ENCODE peak calls at places on chromosomes 1 and 21, in seven cellular contexts. P, X, L, I, S, G and Z are unnamed samples.

GRCh38 chr1:18088077-18088594 is 19.5 kb upstream of the IGSF21 start:
- DNase-seq in G (no peak), P (no peak), X (no peak), I (no peak), S (no peak), L (no peak), Z (no peak)

GRCh38 chr1:17791055-17791390 is 35.9 kb downstream of the ACTL8 start:
- DNase-seq in S (no peak), G (no peak), L (no peak), P (no peak), X (no peak), I (peak), Z (no peak)

GRCh38 chr1:109892476-109893368 is 17.9 kb upstream of the CSF1 start:
- DNase-seq in I (no peak), P (no peak), G (no peak), S (peak), X (peak), L (no peak), Z (no peak)

GRCh38 chr1:86069757-86070145 is 86.8 kb downstream of the COL24A1 start:
- DNase-seq in X (no peak), P (no peak), S (peak), I (no peak), G (no peak), L (no peak), Z (no peak)

GRCh38 chr21:18478513-18478912 is 74.9 kb upstream of the TMPRSS15 start:
- DNase-seq in G (no peak), P (no peak), I (no peak), S (no peak), L (no peak), X (no peak), Z (no peak)

GRCh38 chr1:156082111-156083091 is at the start of gene MEX3A:
- DNase-seq in S (peak), L (peak), I (peak), G (peak), X (peak), P (peak), Z (peak)

GRCh38 chr1:174157157-174157806 is 2.0 kb upstream of the RABGAP1L start:
- DNase-seq in P (no peak), L (no peak), G (no peak), I (no peak), S (no peak), X (no peak), Z (no peak)

GRCh38 chr1:1677718-1678580 is 14.6 kb downstream of the SLC35E2B start:
- DNase-seq in I (no peak), X (no peak), G (peak), P (peak), L (no peak), S (no peak), Z (peak)

GRCh38 chr1:167065481-167065880 is 24.7 kb downstream of the GPA33 start:
- DNase-seq in X (no peak), G (no peak), I (no peak), L (no peak), S (no peak), P (no peak), Z (no peak)

GRCh38 chr1:167067904-167068303 is 22.3 kb downstream of the GPA33 start:
- DNase-seq in P (no peak), I (no peak), G (no peak), S (no peak), X (no peak), L (no peak), Z (no peak)

GRCh38 chr1:167068761-167069160 is 21.4 kb downstream of the GPA33 start:
- DNase-seq in G (no peak), X (no peak), P (no peak), L (no peak), I (peak), S (no peak), Z (no peak)

GRCh38 chr1:167064622-167065021 is 25.6 kb downstream of the GPA33 start:
- DNase-seq in X (no peak), G (no peak), L (no peak), I (no peak), S (no peak), P (no peak), Z (no peak)

DNA sequence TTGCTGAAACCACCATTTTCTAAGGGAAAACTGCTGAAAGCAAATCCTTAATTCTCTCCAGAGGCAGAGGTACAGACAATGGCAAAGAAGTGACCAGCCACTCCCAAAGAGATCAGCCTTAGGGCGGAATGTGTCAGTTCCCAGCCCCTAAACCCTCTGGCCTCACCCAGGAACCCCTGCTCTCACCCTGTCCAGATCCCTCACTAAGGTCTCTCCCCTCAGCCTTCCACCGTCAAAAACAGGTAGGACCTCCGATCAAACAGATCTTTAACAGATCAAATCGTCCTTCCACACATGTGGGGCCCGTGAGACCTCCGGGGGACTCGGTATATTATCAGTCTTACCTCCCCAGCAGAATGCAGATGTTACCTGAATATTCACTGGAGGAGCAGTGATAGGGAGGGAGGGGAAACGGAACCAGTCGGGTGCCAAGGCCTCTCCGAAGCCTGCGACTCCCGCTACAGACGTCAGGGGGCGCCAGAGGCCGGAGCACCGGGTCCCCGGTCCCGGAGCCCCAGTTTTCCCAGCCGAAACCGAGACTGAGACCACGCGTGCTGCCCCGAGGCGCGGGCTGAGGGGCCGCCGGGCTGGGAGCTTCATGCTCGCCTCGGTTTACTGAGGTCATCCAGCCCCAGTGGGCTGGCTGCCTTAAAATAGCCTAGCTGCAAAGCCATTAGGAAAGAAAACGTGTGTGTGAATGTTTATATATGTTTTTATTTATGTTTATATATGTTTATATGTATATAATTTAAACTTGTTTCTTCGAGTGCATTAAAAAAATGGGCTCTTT is 23.6 kb downstream of the GPA33 start:
- DNase-seq in L (peak), I (peak), X (peak), S (peak), G (peak), P (peak), Z (peak)
- H3K4me3 ChIP-seq in L (peak), I (no peak), X (peak), S (peak), G (no peak), P (no peak), Z (peak)

GRCh38 chr1:99963041-99963795 is 6.6 kb upstream of the SLC35A3 start:
- DNase-seq in L (no peak), I (no peak), G (no peak), P (no peak), X (peak), S (peak), Z (no peak)

GRCh38 chr1:99964806-99965205 is 5.0 kb upstream of the SLC35A3 start:
- DNase-seq in P (no peak), I (no peak), L (no peak), X (no peak), S (no peak), G (no peak), Z (no peak)

GRCh38 chr1:99969260-99969728 is 502 bp upstream of the SLC35A3 start:
- DNase-seq in I (no peak), S (no peak), L (no peak), G (no peak), P (no peak), X (no peak), Z (peak)

GRCh38 chr1:99968214-99968613 is 1.6 kb upstream of the SLC35A3 start:
- DNase-seq in G (no peak), P (no peak), X (no peak), I (no peak), L (no peak), S (no peak), Z (no peak)

DNA sequence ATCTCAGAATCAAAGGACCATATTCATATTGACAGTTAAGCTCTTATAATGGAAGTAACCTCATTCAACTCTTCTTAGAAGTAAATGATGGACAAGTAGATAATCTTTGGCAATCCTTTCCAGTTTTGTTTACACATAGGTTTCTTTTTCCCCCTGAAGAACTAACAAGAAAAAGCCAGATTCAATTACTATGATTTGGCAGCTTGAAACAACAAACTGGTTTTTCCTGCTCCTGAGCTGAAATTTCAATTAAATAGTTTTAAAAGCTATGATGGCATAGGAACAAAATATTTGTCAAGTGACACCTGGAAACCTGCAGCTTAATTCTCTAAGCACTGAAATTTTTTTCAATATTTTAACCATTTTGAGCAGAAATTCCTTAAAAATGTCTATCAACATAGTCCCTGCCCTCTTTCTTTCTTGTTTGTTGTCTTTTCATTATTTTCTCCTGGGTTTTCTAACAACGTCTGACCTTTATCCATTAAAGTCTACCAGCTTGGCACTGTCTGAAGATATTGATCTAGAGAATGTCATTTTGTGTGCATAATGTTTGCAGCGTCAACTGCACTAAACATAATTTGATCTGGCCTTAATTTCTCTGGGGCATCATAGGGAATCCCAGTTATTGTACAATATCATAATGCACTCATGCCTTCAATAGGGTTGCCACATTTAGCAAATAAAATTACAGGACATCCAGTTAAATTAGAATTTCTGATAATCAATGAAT is 4.0 kb upstream of the SLC35A3 start:
- DNase-seq in P (no peak), L (no peak), I (no peak), G (no peak), X (no peak), S (no peak), Z (no peak)
- H3K4me3 ChIP-seq in P (no peak), L (no peak), I (no peak), G (no peak), X (no peak), S (no peak), Z (no peak)

GRCh38 chr1:74822851-74823443 is 90.0 kb downstream of the TYW3 start:
- DNase-seq in L (no peak), P (no peak), S (peak), I (no peak), G (no peak), X (no peak), Z (no peak)
- H3K4me3 ChIP-seq in L (no peak), P (no peak), S (no peak), I (no peak), G (no peak), X (no peak), Z (no peak)

GRCh38 chr1:59554752-59555151 is 257.9 kb downstream of the FGGY start:
- DNase-seq in P (no peak), L (no peak), G (no peak), S (no peak), I (no peak), X (no peak), Z (no peak)

GRCh38 chr1:59554011-59554673 is 257.2 kb downstream of the FGGY start:
- DNase-seq in G (no peak), I (no peak), P (no peak), S (no peak), X (peak), L (no peak), Z (no peak)

GRCh38 chr1:59549903-59550302 is 253.0 kb downstream of the FGGY start:
- DNase-seq in P (no peak), L (no peak), X (peak), G (peak), S (peak), I (peak), Z (no peak)

GRCh38 chr1:59552001-59552400 is 255.1 kb downstream of the FGGY start:
- DNase-seq in P (no peak), X (no peak), S (no peak), I (no peak), G (peak), L (no peak), Z (no peak)

DNA sequence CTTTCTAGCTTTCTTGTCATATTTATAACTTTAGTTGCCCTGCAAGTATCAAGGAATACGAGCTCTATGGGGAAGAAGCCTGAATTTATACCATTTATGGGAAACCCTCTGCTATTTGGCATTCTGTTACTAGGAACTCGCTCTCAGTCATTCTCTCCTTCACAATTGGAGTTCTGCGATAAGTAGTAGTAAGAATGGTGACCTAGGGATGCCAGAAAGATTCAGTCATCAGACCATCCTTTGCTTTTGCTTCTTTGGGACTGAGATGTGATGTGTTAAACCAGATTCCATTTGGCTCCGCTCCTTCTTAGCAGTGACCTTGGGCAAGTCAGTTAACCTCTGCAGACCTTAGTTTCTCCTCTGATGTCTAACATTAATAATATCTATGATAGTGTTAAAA is 256.5 kb downstream of the FGGY start:
- DNase-seq in P (no peak), X (no peak), G (no peak), I (no peak), L (no peak), S (peak), Z (no peak)
- H3K4me3 ChIP-seq in P (no peak), X (no peak), G (no peak), I (no peak), L (no peak), S (no peak), Z (no peak)

GRCh38 chr1:145872421-145872891 is 13.2 kb downstream of the ANKRD35 start:
- DNase-seq in S (peak), L (peak), I (peak), P (no peak), X (peak), G (peak), Z (no peak)

GRCh38 chr1:145874646-145875045 is 11.0 kb downstream of the ANKRD35 start:
- DNase-seq in X (no peak), S (no peak), G (no peak), I (no peak), L (no peak), P (no peak), Z (no peak)

GRCh38 chr1:145868232-145868631 is 9.4 kb upstream of the PIAS3 start:
- DNase-seq in S (no peak), G (no peak), I (no peak), L (no peak), P (no peak), X (no peak), Z (no peak)

DNA sequence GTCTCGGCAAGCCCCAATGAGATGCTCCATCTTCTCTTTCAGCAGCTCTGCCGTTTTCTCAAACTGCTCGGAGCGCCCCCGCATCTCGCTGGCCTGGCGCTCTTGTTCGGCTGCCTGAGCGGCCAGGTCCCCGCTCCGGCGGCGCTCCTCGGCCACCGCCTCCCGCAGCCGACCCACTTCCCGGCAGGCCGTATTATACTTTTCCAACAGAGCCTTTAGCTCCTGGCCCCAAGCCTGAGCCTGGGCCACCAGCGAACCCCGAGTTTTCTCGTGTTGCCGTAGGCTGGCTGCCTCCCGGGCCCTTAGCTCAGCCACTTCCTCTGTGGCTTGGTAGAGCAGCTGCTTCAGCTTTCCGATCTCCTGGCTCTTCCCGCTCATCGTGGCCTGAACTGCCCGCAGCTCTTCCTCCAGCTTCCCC is 13.1 kb upstream of the PIAS3 start:
- DNase-seq in L (peak), G (peak), X (peak), P (peak), S (peak), I (peak), Z (no peak)
- H3K4me3 ChIP-seq in L (peak), G (peak), X (peak), P (peak), S (peak), I (no peak), Z (no peak)

GRCh38 chr1:6624712-6625578 is at the start of gene THAP3:
- DNase-seq in L (peak), G (peak), X (peak), P (peak), S (peak), I (peak), Z (peak)
- H3K4me3 ChIP-seq in L (peak), G (peak), X (peak), P (peak), S (peak), I (peak), Z (peak)

DNA sequence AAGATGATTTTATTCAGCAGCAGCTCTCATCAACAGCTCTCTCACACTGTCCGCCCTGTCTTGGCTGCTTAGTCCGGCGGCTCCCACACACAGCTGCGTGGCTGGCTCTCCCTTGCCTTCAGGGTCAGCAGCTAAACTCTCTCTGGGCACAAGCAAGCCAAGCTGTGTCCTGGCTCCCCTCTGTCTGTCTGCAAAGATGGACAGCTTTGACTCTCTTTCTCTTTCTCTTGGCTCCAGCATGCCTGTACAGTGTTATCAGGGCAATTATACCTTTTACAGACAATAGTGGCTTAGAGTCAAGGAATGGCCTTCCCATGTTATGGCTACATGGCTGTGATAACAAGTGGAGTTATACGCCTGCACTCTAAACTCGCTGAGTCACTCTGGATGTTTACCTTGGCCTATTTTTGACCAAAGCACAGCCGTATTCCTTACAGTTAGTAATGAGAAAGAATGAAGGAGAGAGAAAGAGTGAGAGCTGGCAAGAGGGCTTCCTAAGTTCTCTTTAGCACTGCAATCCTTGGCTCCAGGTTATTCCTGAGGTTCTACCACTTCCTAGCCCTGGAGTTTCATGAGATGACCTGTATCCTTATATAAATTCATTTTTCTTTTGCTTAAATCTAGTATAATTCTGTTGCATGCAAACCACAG is 59.9 kb upstream of the ZSWIM5 start:
- DNase-seq in S (peak), X (peak), G (peak), L (peak), I (no peak), P (no peak), Z (no peak)
- H3K4me3 ChIP-seq in S (no peak), X (peak), G (no peak), L (no peak), I (no peak), P (no peak), Z (no peak)

GRCh38 chr21:38496224-38496623 is 2.1 kb downstream of the ERG start:
- DNase-seq in X (no peak), S (no peak), P (no peak), L (no peak), I (no peak), G (no peak), Z (no peak)
- H3K4me3 ChIP-seq in X (no peak), S (no peak), P (no peak), L (peak), I (peak), G (no peak), Z (no peak)

DNA sequence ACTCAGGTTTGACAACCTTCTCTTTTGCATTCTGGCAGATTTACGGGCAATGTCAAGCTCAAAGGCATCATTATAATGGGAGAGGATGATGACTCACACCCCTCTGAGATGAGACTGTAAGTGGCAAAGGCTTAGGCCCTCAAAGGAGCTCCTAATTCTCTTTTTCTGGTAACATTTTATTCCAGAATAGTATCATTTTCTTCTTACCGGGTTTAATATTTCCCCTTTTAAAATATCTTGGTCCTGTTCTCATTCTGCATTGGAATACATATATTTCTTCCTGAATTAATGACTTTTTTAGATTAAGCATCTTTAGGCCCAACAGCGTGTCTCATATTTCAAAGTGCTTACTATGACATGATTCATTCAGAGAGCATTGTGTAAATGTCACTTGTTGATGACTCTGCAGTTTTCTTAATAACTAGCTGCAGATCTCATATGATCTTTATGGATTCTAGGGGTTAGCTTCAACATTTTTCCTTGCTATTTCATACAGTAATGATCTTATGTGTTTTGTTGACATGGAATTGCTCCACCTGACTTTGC is 1.7 kb downstream of the PITHD1 start:
- DNase-seq in G (no peak), P (no peak), X (peak), L (no peak), S (peak), I (no peak), Z (no peak)
- H3K4me3 ChIP-seq in G (no peak), P (peak), X (peak), L (no peak), S (no peak), I (no peak), Z (no peak)

GRCh38 chr1:93774707-93775106 is 93.1 kb upstream of the BCAR3 start:
- DNase-seq in G (no peak), S (peak), L (no peak), I (no peak), X (peak), P (no peak), Z (no peak)

GRCh38 chr1:93773049-93773838 is 91.6 kb upstream of the BCAR3 start:
- DNase-seq in L (no peak), I (no peak), G (no peak), S (no peak), X (no peak), P (no peak), Z (no peak)

GRCh38 chr1:93776728-93777127 is 95.1 kb upstream of the BCAR3 start:
- DNase-seq in X (no peak), P (no peak), I (no peak), G (no peak), L (no peak), S (no peak), Z (no peak)

GRCh38 chr1:93777255-93777654 is 95.6 kb upstream of the BCAR3 start:
- DNase-seq in P (no peak), I (no peak), S (no peak), X (no peak), G (no peak), L (no peak), Z (no peak)

GRCh38 chr1:93775224-93775623 is 93.6 kb upstream of the BCAR3 start:
- DNase-seq in S (no peak), G (no peak), X (no peak), L (no peak), P (no peak), I (no peak), Z (no peak)
- H3K4me3 ChIP-seq in S (no peak), G (no peak), X (no peak), L (no peak), P (no peak), I (no peak), Z (no peak)